ENCODE peak calls at places on chromosome 1, in six cellular contexts. S, G, Q, B, I and D are unnamed samples.

GRCh38 chr1:29355375-29355774 is 119.1 kb downstream of the PTPRU start:
- DNase-seq in S (no peak), I (no peak), Q (no peak), B (no peak), G (no peak), D (no peak)

GRCh38 chr1:218537131-218537904 is 192.2 kb downstream of the TGFB2 start:
- DNase-seq in B (peak), G (no peak), I (no peak), S (peak), Q (no peak), D (no peak)

GRCh38 chr1:201348211-201348566 is 29.3 kb downstream of the TNNT2 start:
- DNase-seq in I (no peak), G (peak), B (peak), Q (no peak), S (peak), D (no peak)

GRCh38 chr1:39642796-39643195 is 3.4 kb upstream of the HEYL start:
- DNase-seq in Q (no peak), S (peak), G (no peak), I (no peak), B (no peak), D (no peak)

GRCh38 chr1:52032785-52033131 is 852 bp downstream of the KTI12 start:
- DNase-seq in S (peak), B (peak), Q (peak), I (peak), G (peak), D (peak)

GRCh38 chr1:150006881-150007401 is 3.6 kb downstream of the OTUD7B start:
- DNase-seq in S (peak), Q (no peak), B (peak), G (no peak), I (no peak), D (no peak)

GRCh38 chr1:25689686-25690381 is 73.2 kb downstream of the MAN1C1 start:
- DNase-seq in Q (no peak), B (no peak), G (no peak), I (no peak), S (no peak), D (no peak)

GRCh38 chr1:966603-967295 is 467 bp downstream of the PLEKHN1 start:
- DNase-seq in G (peak), Q (peak), B (peak), I (peak), S (peak), D (peak)

GRCh38 chr1:83102630-83103071 is 896.3 kb downstream of the TTLL7 start:
- DNase-seq in G (no peak), B (peak), I (no peak), Q (no peak), S (peak), D (no peak)

GRCh38 chr1:205474571-205474970 is 18.7 kb upstream of the BLACAT1 start:
- DNase-seq in I (no peak), B (no peak), G (no peak), Q (no peak), S (no peak), D (no peak)

GRCh38 chr1:27973771-27974452 is 14.1 kb downstream of the XKR8 start:
- DNase-seq in G (no peak), I (no peak), B (no peak), S (no peak), Q (no peak), D (no peak)

GRCh38 chr1:244901400-244901799 is 37.1 kb upstream of the HNRNPU start:
- DNase-seq in B (no peak), G (peak), S (no peak), Q (no peak), I (no peak), D (no peak)

GRCh38 chr1:152582647-152583046 is 2.3 kb upstream of the LCE3D start:
- DNase-seq in Q (no peak), B (no peak), S (peak), I (no peak), G (no peak), D (no peak)

GRCh38 chr1:101121975-101122374 is 96.4 kb upstream of the DPH5 start:
- DNase-seq in B (no peak), S (no peak), G (no peak), I (no peak), Q (no peak), D (no peak)

GRCh38 chr1:62194651-62195282 is at the start of gene L1TD1:
- DNase-seq in B (peak), S (peak), Q (no peak), G (peak), I (no peak), D (no peak)

GRCh38 chr1:62735491-62736171 is 47.4 kb upstream of the DOCK7 start:
- DNase-seq in Q (no peak), S (peak), G (no peak), B (peak), I (no peak), D (no peak)

GRCh38 chr1:3577300-3577699 is 34.0 kb downstream of the MEGF6 start:
- DNase-seq in I (no peak), G (no peak), Q (no peak), B (peak), S (no peak), D (no peak)

GRCh38 chr1:29129916-29130315 is 6.2 kb upstream of the TMEM200B start:
- DNase-seq in B (no peak), I (no peak), G (no peak), Q (no peak), S (no peak), D (no peak)

GRCh38 chr1:42966688-42967609 is 8.3 kb upstream of the SLC2A1 start:
- DNase-seq in I (peak), B (peak), G (no peak), S (peak), Q (peak), D (no peak)

GRCh38 chr1:98662354-98662665 is 789 bp downstream of the SNX7 start:
- DNase-seq in Q (no peak), I (no peak), G (no peak), B (no peak), S (no peak), D (no peak)

DNA sequence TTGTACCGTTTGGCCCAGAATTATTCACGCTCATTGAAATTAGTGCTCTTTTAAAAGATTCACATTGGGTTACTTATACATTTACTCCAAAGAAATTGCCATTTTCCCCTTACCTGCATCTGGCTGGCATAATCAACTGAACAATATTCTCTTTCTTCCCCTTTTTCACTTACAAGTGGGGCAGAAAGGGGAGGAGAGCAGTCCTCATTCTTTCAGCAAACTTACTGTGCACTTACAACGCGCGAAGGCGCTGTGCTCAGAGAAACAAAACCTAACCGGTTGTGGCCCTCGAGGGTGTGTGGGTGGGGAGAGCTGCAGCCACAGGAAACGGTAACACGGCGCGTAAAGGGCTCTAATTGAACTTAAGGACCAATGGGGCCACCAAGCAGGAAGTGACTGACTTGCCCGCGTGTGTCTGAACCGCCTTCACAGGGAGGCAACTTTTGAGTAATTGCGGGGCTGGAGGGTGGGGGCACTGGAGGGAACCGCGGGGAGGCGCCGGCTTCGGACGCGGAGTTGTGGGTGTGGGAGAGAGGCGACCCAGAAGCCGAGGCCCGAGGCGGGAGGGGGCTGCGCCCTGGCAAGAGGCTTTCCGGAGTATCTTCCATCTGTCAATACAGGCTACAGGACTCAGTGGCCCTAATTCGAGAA is 693 bp upstream of the PNRC2 start:
- DNase-seq in I (peak), S (peak), B (peak), G (peak), Q (peak), D (peak)
- TF ChIP-seq CTCF in I (no peak), S (peak), B (peak), G (no peak), Q (no peak), D (no peak)

DNA sequence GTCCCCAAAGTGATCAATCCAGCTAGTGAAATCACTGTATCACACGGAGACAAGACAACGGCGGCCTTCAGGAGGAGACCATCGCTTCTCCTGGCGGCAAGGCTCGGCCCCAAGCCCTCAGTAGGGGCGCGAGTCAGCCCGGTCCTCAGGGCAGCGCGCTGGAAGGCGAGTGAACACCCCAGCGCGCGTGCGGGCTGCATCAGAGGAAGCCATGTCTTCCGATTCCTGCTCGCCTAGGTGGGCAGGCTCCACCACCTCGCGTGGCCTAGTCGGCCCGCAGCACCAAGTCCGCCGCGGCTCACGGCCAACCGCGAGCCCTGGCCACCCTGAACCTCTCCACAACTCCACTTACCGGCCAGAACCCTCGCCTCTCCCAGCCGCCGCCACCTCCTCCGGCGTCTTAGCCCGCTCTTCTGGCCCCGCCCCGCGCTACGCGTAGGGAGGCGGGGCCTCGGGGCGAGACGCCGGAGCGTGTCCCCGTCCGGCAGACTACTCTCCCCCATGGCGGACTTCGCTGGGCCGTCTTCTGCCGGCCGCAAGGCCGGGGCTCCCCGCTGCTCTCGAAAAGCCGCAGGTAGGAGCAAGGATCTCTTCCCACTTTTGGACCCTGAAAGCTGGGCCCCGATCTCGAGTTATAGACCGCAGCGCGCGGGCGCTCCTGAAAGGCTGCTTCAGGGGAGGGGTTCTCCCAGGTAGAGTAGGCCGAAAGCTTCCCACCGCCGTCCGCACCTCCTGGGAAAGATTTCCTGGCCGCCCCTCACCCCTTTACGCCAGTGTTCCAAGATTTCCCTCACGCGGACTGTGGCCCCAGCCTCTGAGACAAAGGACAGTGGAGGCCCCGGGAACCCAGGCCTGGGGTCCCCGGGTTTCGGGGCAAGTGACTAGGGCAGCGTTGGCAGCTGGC is at the start of the genes GLMN and RPAP2:
- DNase-seq in G (peak), Q (peak), S (peak), I (peak), B (peak), D (peak)
- TF ChIP-seq CTCF in G (no peak), Q (no peak), S (peak), I (no peak), B (peak), D (no peak)

GRCh38 chr1:13829152-13829769 is 129.3 kb downstream of the PRDM2 start:
- DNase-seq in Q (no peak), G (peak), I (no peak), S (peak), B (no peak), D (no peak)
- TF ChIP-seq CTCF in Q (no peak), G (peak), I (no peak), S (no peak), B (no peak), D (no peak)

GRCh38 chr1:47682786-47683350 is 245.0 kb downstream of the FOXD2 start:
- DNase-seq in Q (no peak), S (no peak), I (no peak), G (no peak), B (no peak), D (no peak)
- TF ChIP-seq CTCF in Q (no peak), S (no peak), I (no peak), G (no peak), B (no peak), D (no peak)